ENCODE peak calls at places on chromosome 22, in eight cellular contexts. P is stimulated activated CD8-positive, alpha-beta memory T cell treated with anti-CD3 and anti-CD28 coated beads, Interleukin-15, amount 100 ng/mL, for 4 hours; Y is amniotic stem cell; N is neural crest cell; L is posterior vena cava; M is hepatocyte; B is WERI-Rb-1; Z is non-pigmented ciliary epithelial cell. E is an unnamed sample.

GRCh38 chr22:40654522-40655167 is 18.1 kb upstream of the MRTFA start:
- DNase-seq in P (no peak), Y (no peak), N (no peak), L (peak), M (peak), B (peak), Z (no peak), E (no peak)

GRCh38 chr22:46064966-46065666 is 85.2 kb upstream of the PPARA start:
- DNase-seq in P (no peak), Y (no peak), N (no peak), L (peak), M (no peak), B (no peak), Z (no peak), E (no peak)

GRCh38 chr22:44574057-44574456 is 76.0 kb upstream of the RTL6 start:
- DNase-seq in P (no peak), Y (peak), N (no peak), L (no peak), M (peak), B (no peak), Z (no peak), E (no peak)

GRCh38 chr22:33110562-33111163 is 52.5 kb upstream of the SYN3 start:
- DNase-seq in P (no peak), Y (no peak), N (no peak), L (no peak), M (no peak), B (no peak), Z (no peak), E (no peak)

GRCh38 chr22:35549338-35549737 is 8.7 kb downstream of the RASD2 start:
- DNase-seq in P (no peak), Y (no peak), N (no peak), L (no peak), M (no peak), B (peak), Z (no peak), E (no peak)

GRCh38 chr22:48045369-48045768 is 1282.9 kb downstream of the TBC1D22A start:
- DNase-seq in P (no peak), Y (no peak), N (no peak), L (no peak), M (no peak), B (no peak), Z (no peak), E (no peak)

GRCh38 chr22:38454361-38455062 is 487 bp downstream of the KCNJ4 start:
- DNase-seq in P (no peak), Y (no peak), N (no peak), L (no peak), M (no peak), B (no peak), Z (no peak), E (no peak)

GRCh38 chr22:22787805-22788459 is 99.7 kb upstream of the IGLL5 start:
- DNase-seq in P (peak), Y (no peak), N (peak), L (no peak), M (peak), B (peak), Z (peak), E (peak)

GRCh38 chr22:42188808-42189447 is 58.3 kb upstream of the CYP2D6 start:
- DNase-seq in P (no peak), Y (no peak), N (no peak), L (no peak), M (peak), B (no peak), Z (peak), E (no peak)

GRCh38 chr22:33842421-33843094 is 77.7 kb downstream of the LARGE1 start:
- DNase-seq in P (no peak), Y (no peak), N (no peak), L (no peak), M (no peak), B (no peak), Z (no peak), E (no peak)

GRCh38 chr22:42379961-42380537 is 52.2 kb downstream of the NFAM1 start:
- DNase-seq in P (no peak), Y (no peak), N (no peak), L (no peak), M (no peak), B (no peak), Z (no peak), E (no peak)

GRCh38 chr22:33111491-33111890 is 53.3 kb upstream of the SYN3 start:
- DNase-seq in P (no peak), Y (no peak), N (no peak), L (no peak), M (no peak), B (no peak), Z (no peak), E (no peak)

GRCh38 chr22:44109417-44109816 is 71.3 kb upstream of the PARVG start:
- DNase-seq in P (no peak), Y (no peak), N (no peak), L (peak), M (no peak), B (no peak), Z (no peak), E (no peak)

GRCh38 chr22:42608481-42609361 is 6.0 kb downstream of the POLDIP3 start:
- DNase-seq in P (no peak), Y (peak), N (no peak), L (no peak), M (no peak), B (no peak), Z (no peak), E (no peak)

GRCh38 chr22:45254789-45255261 is 14.1 kb upstream of the KIAA0930 start:
- DNase-seq in P (no peak), Y (no peak), N (no peak), L (no peak), M (no peak), B (no peak), Z (no peak), E (no peak)

GRCh38 chr22:27347951-27348350 is 453.6 kb downstream of the MN1 start:
- DNase-seq in P (no peak), Y (no peak), N (no peak), L (no peak), M (no peak), B (no peak), Z (no peak), E (no peak)

GRCh38 chr22:28977481-28977971 is 84.1 kb downstream of the C22orf31 start:
- DNase-seq in P (no peak), Y (no peak), N (no peak), L (no peak), M (no peak), B (no peak), Z (no peak), E (no peak)

GRCh38 chr22:28883917-28884753 is 763 bp downstream of the ZNRF3 start:
- DNase-seq in P (no peak), Y (no peak), N (peak), L (peak), M (peak), B (peak), Z (no peak), E (no peak)

GRCh38 chr22:45008853-45009751 is 703 bp downstream of the PHF21B start:
- DNase-seq in P (no peak), Y (no peak), N (peak), L (no peak), M (peak), B (peak), Z (no peak), E (no peak)

GRCh38 chr22:19504900-19505734 is 19.1 kb downstream of the CLDN5 start:
- DNase-seq in P (no peak), Y (no peak), N (no peak), L (peak), M (no peak), B (no peak), Z (no peak), E (no peak)

GRCh38 chr22:45505991-45506743 is 3.5 kb downstream of the FBLN1 start:
- DNase-seq in P (no peak), Y (no peak), N (no peak), L (no peak), M (no peak), B (no peak), Z (no peak), E (no peak)

GRCh38 chr22:27641049-27641790 is 160.3 kb downstream of the MN1 start:
- DNase-seq in P (no peak), Y (no peak), N (no peak), L (peak), M (no peak), B (no peak), Z (no peak), E (no peak)

GRCh38 chr22:20237480-20238440 is 30.4 kb downstream of the RTN4R start:
- DNase-seq in P (no peak), Y (no peak), N (no peak), L (no peak), M (no peak), B (no peak), Z (no peak), E (peak)

E was measured in T-helper 1 cell.